ENCODE peak calls at places on chromosomes 6 and 20, in five cellular contexts. D, M, O, Z and J are unnamed samples.

GRCh38 chr6:144415014-144415413 is 129.9 kb downstream of the UTRN start:
- DNase-seq in Z (peak), M (no peak), O (no peak), D (no peak), J (no peak)

GRCh38 chr20:59153355-59153681 is 10.3 kb upstream of the ZNF831 start:
- DNase-seq in O (peak), M (peak), D (no peak), Z (no peak), J (no peak)

GRCh38 chr6:134908906-134909516 is 40.9 kb downstream of the ALDH8A1 start:
- DNase-seq in M (peak), Z (peak), D (no peak), O (peak), J (no peak)

GRCh38 chr6:108944707-108945685 is 96.8 kb downstream of the ARMC2 start:
- DNase-seq in O (no peak), Z (peak), M (no peak), D (no peak), J (no peak)

GRCh38 chr20:58840816-58841538 is 9.7 kb downstream of the GNAS-AS1 start:
- DNase-seq in M (no peak), Z (no peak), D (no peak), O (no peak), J (no peak)

GRCh38 chr20:49801882-49802281 is 10.7 kb upstream of the SLC9A8 start:
- DNase-seq in Z (no peak), O (no peak), D (no peak), M (no peak), J (no peak)

GRCh38 chr20:47606414-47607207 is 104.9 kb downstream of the NCOA3 start:
- DNase-seq in Z (no peak), D (no peak), O (no peak), M (peak), J (no peak)

GRCh38 chr6:36724514-36725385 is 27.1 kb downstream of the RAB44 start:
- DNase-seq in D (peak), O (no peak), Z (peak), M (peak), J (peak)

GRCh38 chr20:2230671-2231488 is 64.9 kb upstream of the TGM3 start:
- DNase-seq in Z (no peak), O (no peak), M (no peak), D (no peak), J (no peak)